ENCODE peak calls at places on chromosome 14, in eight cellular contexts. One of them, this sample, is unnamed.

GRCh38 chr14:62436256-62436655 is 609.0 kb downstream of the KCNH5 start:
- DNase-seq in WTC11: no peak
- DNase-seq in K562: no peak
- DNase-seq in H1: no peak
- DNase-seq in HepG2: no peak
- DNase-seq in A549: no peak
- DNase-seq in SK-N-SH: no peak
- DNase-seq in GM12878: no peak
- DNase-seq in this sample: no peak

GRCh38 chr14:74955229-74955999 is at the start of gene PGF:
- DNase-seq in WTC11: peak
- DNase-seq in K562: peak
- DNase-seq in H1: no peak
- DNase-seq in HepG2: no peak
- DNase-seq in A549: peak
- DNase-seq in SK-N-SH: peak
- DNase-seq in GM12878: no peak
- DNase-seq in this sample: no peak

GRCh38 chr14:21185506-21185905 is 29.6 kb upstream of the OR5AU1 start:
- DNase-seq in WTC11: no peak
- DNase-seq in K562: peak
- DNase-seq in H1: no peak
- DNase-seq in HepG2: no peak
- DNase-seq in A549: no peak
- DNase-seq in SK-N-SH: no peak
- DNase-seq in GM12878: no peak
- DNase-seq in this sample: no peak

GRCh38 chr14:75392686-75393641 is 34.9 kb upstream of the JDP2 start:
- DNase-seq in WTC11: no peak
- DNase-seq in K562: no peak
- DNase-seq in H1: no peak
- DNase-seq in HepG2: no peak
- DNase-seq in A549: no peak
- DNase-seq in SK-N-SH: no peak
- DNase-seq in GM12878: no peak
- DNase-seq in this sample: no peak

GRCh38 chr14:73026243-73026844 is 562 bp downstream of the ZFYVE1 start:
- DNase-seq in WTC11: no peak
- DNase-seq in K562: no peak
- DNase-seq in H1: no peak
- DNase-seq in HepG2: no peak
- DNase-seq in A549: no peak
- DNase-seq in SK-N-SH: no peak
- DNase-seq in GM12878: no peak
- DNase-seq in this sample: no peak

GRCh38 chr14:36057452-36058142 is 118.9 kb downstream of the PTCSC3 start:
- DNase-seq in WTC11: no peak
- DNase-seq in K562: no peak
- DNase-seq in H1: no peak
- DNase-seq in HepG2: no peak
- DNase-seq in A549: no peak
- DNase-seq in SK-N-SH: no peak
- DNase-seq in GM12878: no peak
- DNase-seq in this sample: no peak

GRCh38 chr14:23669441-23669840 is 33.3 kb downstream of the DHRS2 start:
- DNase-seq in WTC11: no peak
- DNase-seq in K562: no peak
- DNase-seq in H1: no peak
- DNase-seq in HepG2: no peak
- DNase-seq in A549: no peak
- DNase-seq in SK-N-SH: no peak
- DNase-seq in GM12878: no peak
- DNase-seq in this sample: no peak

GRCh38 chr14:22070119-22070982 is 396.7 kb upstream of the OR4E1 start:
- DNase-seq in WTC11: peak
- DNase-seq in K562: peak
- DNase-seq in H1: no peak
- DNase-seq in HepG2: no peak
- DNase-seq in A549: no peak
- DNase-seq in SK-N-SH: no peak
- DNase-seq in GM12878: no peak
- DNase-seq in this sample: no peak

GRCh38 chr14:95463173-95463901 is 53.1 kb downstream of the SYNE3 start:
- DNase-seq in WTC11: no peak
- DNase-seq in K562: no peak
- DNase-seq in H1: no peak
- DNase-seq in HepG2: no peak
- DNase-seq in A549: no peak
- DNase-seq in SK-N-SH: no peak
- DNase-seq in GM12878: no peak
- DNase-seq in this sample: no peak

GRCh38 chr14:23383041-23383440 is 6.2 kb downstream of the CMTM5 start:
- DNase-seq in WTC11: no peak
- DNase-seq in K562: no peak
- DNase-seq in H1: no peak
- DNase-seq in HepG2: no peak
- DNase-seq in A549: no peak
- DNase-seq in SK-N-SH: no peak
- DNase-seq in GM12878: no peak
- DNase-seq in this sample: no peak

GRCh38 chr14:90654831-90655276 is 161.4 kb downstream of the TTC7B start:
- DNase-seq in WTC11: no peak
- DNase-seq in K562: no peak
- DNase-seq in H1: no peak
- DNase-seq in HepG2: peak
- DNase-seq in A549: no peak
- DNase-seq in SK-N-SH: no peak
- DNase-seq in GM12878: no peak
- DNase-seq in this sample: peak

GRCh38 chr14:75418779-75419768 is 8.7 kb upstream of the JDP2 start:
- DNase-seq in WTC11: peak
- DNase-seq in K562: peak
- DNase-seq in H1: peak
- DNase-seq in HepG2: no peak
- DNase-seq in A549: no peak
- DNase-seq in SK-N-SH: no peak
- DNase-seq in GM12878: peak
- DNase-seq in this sample: no peak

GRCh38 chr14:69605761-69606160 is 5.6 kb upstream of the SUSD6 start:
- DNase-seq in WTC11: no peak
- DNase-seq in K562: no peak
- DNase-seq in H1: no peak
- DNase-seq in HepG2: no peak
- DNase-seq in A549: no peak
- DNase-seq in SK-N-SH: no peak
- DNase-seq in GM12878: no peak
- DNase-seq in this sample: no peak

GRCh38 chr14:59565112-59565511 is 11.5 kb downstream of the CCDC175 start:
- DNase-seq in WTC11: no peak
- DNase-seq in K562: no peak
- DNase-seq in H1: no peak
- DNase-seq in HepG2: no peak
- DNase-seq in A549: no peak
- DNase-seq in SK-N-SH: no peak
- DNase-seq in GM12878: no peak
- DNase-seq in this sample: peak

GRCh38 chr14:59564356-59564755 is 12.3 kb downstream of the CCDC175 start:
- DNase-seq in WTC11: no peak
- DNase-seq in K562: no peak
- DNase-seq in H1: no peak
- DNase-seq in HepG2: no peak
- DNase-seq in A549: no peak
- DNase-seq in SK-N-SH: no peak
- DNase-seq in GM12878: no peak
- DNase-seq in this sample: no peak

GRCh38 chr14:59570122-59570521 is 6.5 kb downstream of the CCDC175 start:
- DNase-seq in WTC11: no peak
- DNase-seq in K562: no peak
- DNase-seq in H1: no peak
- DNase-seq in HepG2: no peak
- DNase-seq in A549: no peak
- DNase-seq in SK-N-SH: no peak
- DNase-seq in GM12878: no peak
- DNase-seq in this sample: no peak

GRCh38 chr14:59566725-59567124 is 9.9 kb downstream of the CCDC175 start:
- DNase-seq in WTC11: no peak
- DNase-seq in K562: no peak
- DNase-seq in H1: no peak
- DNase-seq in HepG2: no peak
- DNase-seq in A549: no peak
- DNase-seq in SK-N-SH: no peak
- DNase-seq in GM12878: no peak
- DNase-seq in this sample: no peak

GRCh38 chr14:59566281-59566680 is 10.3 kb downstream of the CCDC175 start:
- DNase-seq in WTC11: no peak
- DNase-seq in K562: no peak
- DNase-seq in H1: no peak
- DNase-seq in HepG2: no peak
- DNase-seq in A549: no peak
- DNase-seq in SK-N-SH: no peak
- DNase-seq in GM12878: no peak
- DNase-seq in this sample: no peak
- TF ChIP-seq USF2 in WTC11: no peak
- TF ChIP-seq USF2 in K562: no peak
- TF ChIP-seq USF2 in H1: no peak
- TF ChIP-seq USF2 in HepG2: no peak
- TF ChIP-seq USF2 in A549: no peak
- TF ChIP-seq USF2 in SK-N-SH: no peak
- TF ChIP-seq USF2 in GM12878: no peak
- TF ChIP-seq USF2 in this sample: no peak

GRCh38 chr14:52348279-52348678 is 34.2 kb downstream of the PTGER2 start:
- DNase-seq in WTC11: no peak
- DNase-seq in K562: no peak
- DNase-seq in H1: no peak
- DNase-seq in HepG2: no peak
- DNase-seq in A549: no peak
- DNase-seq in SK-N-SH: no peak
- DNase-seq in GM12878: no peak
- DNase-seq in this sample: peak

GRCh38 chr14:52348796-52349195 is 34.7 kb downstream of the PTGER2 start:
- DNase-seq in WTC11: no peak
- DNase-seq in K562: no peak
- DNase-seq in H1: no peak
- DNase-seq in HepG2: no peak
- DNase-seq in A549: no peak
- DNase-seq in SK-N-SH: no peak
- DNase-seq in GM12878: no peak
- DNase-seq in this sample: peak

GRCh38 chr14:52350445-52350844 is 36.3 kb downstream of the PTGER2 start:
- DNase-seq in WTC11: no peak
- DNase-seq in K562: no peak
- DNase-seq in H1: no peak
- DNase-seq in HepG2: no peak
- DNase-seq in A549: no peak
- DNase-seq in SK-N-SH: no peak
- DNase-seq in GM12878: no peak
- DNase-seq in this sample: no peak

GRCh38 chr14:52351191-52351560 is 37.1 kb downstream of the PTGER2 start:
- DNase-seq in WTC11: no peak
- DNase-seq in K562: no peak
- DNase-seq in H1: no peak
- DNase-seq in HepG2: no peak
- DNase-seq in A549: no peak
- DNase-seq in SK-N-SH: no peak
- DNase-seq in GM12878: no peak
- DNase-seq in this sample: peak

DNA sequence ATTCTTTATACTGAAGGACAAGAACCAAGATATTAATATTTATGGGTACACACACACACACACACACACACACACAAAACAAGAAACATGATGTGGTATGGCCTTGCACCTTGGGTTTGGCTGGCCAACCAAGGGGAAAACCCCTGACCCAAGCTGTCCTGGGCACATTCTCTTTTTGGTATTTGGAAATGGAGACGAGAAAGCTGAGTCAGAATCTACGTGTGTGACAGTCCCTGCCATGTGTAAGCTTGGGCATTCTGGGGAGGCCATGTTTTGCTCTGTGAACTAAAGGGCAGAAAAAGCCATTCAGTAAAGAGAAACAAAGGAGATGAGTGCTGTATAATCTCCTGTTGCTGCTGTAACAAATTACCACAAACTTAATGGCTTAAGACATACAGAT is 35.6 kb downstream of the PTGER2 start:
- DNase-seq in WTC11: no peak
- DNase-seq in K562: no peak
- DNase-seq in H1: no peak
- DNase-seq in HepG2: no peak
- DNase-seq in A549: no peak
- DNase-seq in SK-N-SH: no peak
- DNase-seq in GM12878: no peak
- DNase-seq in this sample: no peak
- TF ChIP-seq USF2 in WTC11: no peak
- TF ChIP-seq USF2 in K562: no peak
- TF ChIP-seq USF2 in H1: no peak
- TF ChIP-seq USF2 in HepG2: no peak
- TF ChIP-seq USF2 in A549: no peak
- TF ChIP-seq USF2 in SK-N-SH: no peak
- TF ChIP-seq USF2 in GM12878: no peak
- TF ChIP-seq USF2 in this sample: no peak

GRCh38 chr14:104735830-104736642 is 12.0 kb downstream of the ADSS1 start:
- DNase-seq in WTC11: no peak
- DNase-seq in K562: no peak
- DNase-seq in H1: no peak
- DNase-seq in HepG2: peak
- DNase-seq in A549: no peak
- DNase-seq in SK-N-SH: peak
- DNase-seq in GM12878: no peak
- DNase-seq in this sample: peak
- TF ChIP-seq USF2 in WTC11: no peak
- TF ChIP-seq USF2 in K562: no peak
- TF ChIP-seq USF2 in H1: no peak
- TF ChIP-seq USF2 in HepG2: no peak
- TF ChIP-seq USF2 in A549: no peak
- TF ChIP-seq USF2 in SK-N-SH: no peak
- TF ChIP-seq USF2 in GM12878: no peak
- TF ChIP-seq USF2 in this sample: peak

DNA sequence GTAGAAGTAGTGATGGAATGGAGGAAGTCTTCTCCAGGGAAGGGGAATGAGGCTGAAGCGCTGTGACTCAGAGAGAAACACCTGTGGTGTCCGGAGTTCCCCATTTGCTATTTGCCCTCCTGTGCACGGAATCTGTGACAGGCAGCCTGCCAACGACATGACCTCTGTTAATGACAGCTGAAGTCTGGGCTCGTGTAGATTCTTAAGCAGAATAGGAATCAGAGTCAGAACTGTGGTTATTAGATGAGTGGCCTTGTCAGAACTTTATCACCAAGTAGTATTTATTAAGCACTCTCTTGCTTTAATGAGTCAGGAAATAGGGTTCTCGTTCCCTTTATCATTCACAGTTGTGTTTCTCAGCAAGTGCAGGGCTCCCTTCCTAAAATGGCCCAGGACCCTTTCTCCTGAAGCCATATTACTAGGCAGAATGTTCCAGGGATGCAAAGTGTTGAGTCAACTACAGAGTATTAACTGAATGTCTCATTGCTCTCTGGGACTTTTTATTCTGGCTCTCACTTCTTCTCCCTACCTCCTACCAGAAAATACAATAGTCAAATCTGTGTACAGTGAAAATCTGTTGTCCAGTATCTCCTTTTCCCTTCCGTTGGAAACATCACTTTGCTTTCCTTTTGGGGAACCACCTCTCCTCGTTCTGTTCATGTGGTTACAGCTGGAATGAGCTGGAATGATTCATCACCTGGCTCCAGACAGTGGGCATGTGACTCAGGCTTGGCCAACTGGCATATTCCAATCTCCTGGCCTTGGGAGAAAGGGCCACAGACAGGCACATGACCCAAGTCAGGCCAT is 77.8 kb upstream of the MAX start:
- DNase-seq in WTC11: no peak
- DNase-seq in K562: no peak
- DNase-seq in H1: no peak
- DNase-seq in HepG2: no peak
- DNase-seq in A549: peak
- DNase-seq in SK-N-SH: no peak
- DNase-seq in GM12878: peak
- DNase-seq in this sample: peak
- TF ChIP-seq USF2 in WTC11: no peak
- TF ChIP-seq USF2 in K562: no peak
- TF ChIP-seq USF2 in H1: no peak
- TF ChIP-seq USF2 in HepG2: peak
- TF ChIP-seq USF2 in A549: peak
- TF ChIP-seq USF2 in SK-N-SH: no peak
- TF ChIP-seq USF2 in GM12878: no peak
- TF ChIP-seq USF2 in this sample: peak